ENCODE peak calls at places on chromosomes 13 and 19, in six cellular contexts. One of them, this sample, is unnamed.

GRCh38 chr13:101144808-101145419 is 271.4 kb downstream of the NALCN start:
- DNase-seq in CD8-positive, alpha-beta memory T cell: no peak
- DNase-seq in lower lobe of right lung: no peak
- DNase-seq in T-helper 2 cell: peak; percentile 1
- DNase-seq in tibial artery: no peak
- DNase-seq in activated CD4-positive, alpha-beta T cell treated with anti-CD3 and anti-CD28 coated beads, Interleukin-2, amount 50 U/mL, for 4 hours: no peak
- DNase-seq in this sample: peak; percentile 55

GRCh38 chr19:12669272-12670158 is 2.9 kb downstream of the WDR83 start:
- DNase-seq in activated CD4-positive, alpha-beta T cell treated with anti-CD3 and anti-CD28 coated beads, Interleukin-2, amount 50 U/mL, for 4 hours: peak; percentile 64
- DNase-seq in T-helper 2 cell: peak; percentile 68
- DNase-seq in CD8-positive, alpha-beta memory T cell: peak; percentile 63
- DNase-seq in tibial artery: peak; percentile 77
- DNase-seq in lower lobe of right lung: peak; percentile 86
- DNase-seq in this sample: peak; percentile 79

GRCh38 chr19:31334849-31335624 is 14.2 kb downstream of the TSHZ3 start:
- DNase-seq in tibial artery: no peak
- DNase-seq in CD8-positive, alpha-beta memory T cell: no peak
- DNase-seq in lower lobe of right lung: no peak
- DNase-seq in T-helper 2 cell: no peak
- DNase-seq in activated CD4-positive, alpha-beta T cell treated with anti-CD3 and anti-CD28 coated beads, Interleukin-2, amount 50 U/mL, for 4 hours: no peak
- DNase-seq in this sample: no peak

GRCh38 chr13:76795701-76796695 is 90.2 kb downstream of the KCTD12 start:
- DNase-seq in activated CD4-positive, alpha-beta T cell treated with anti-CD3 and anti-CD28 coated beads, Interleukin-2, amount 50 U/mL, for 4 hours: no peak
- DNase-seq in CD8-positive, alpha-beta memory T cell: no peak
- DNase-seq in T-helper 2 cell: no peak
- DNase-seq in lower lobe of right lung: no peak
- DNase-seq in tibial artery: no peak
- DNase-seq in this sample: peak; percentile 43

GRCh38 chr13:110047511-110047910 is 259.4 kb downstream of the COL4A1 start:
- DNase-seq in T-helper 2 cell: no peak
- DNase-seq in lower lobe of right lung: peak; percentile 83
- DNase-seq in CD8-positive, alpha-beta memory T cell: no peak
- DNase-seq in activated CD4-positive, alpha-beta T cell treated with anti-CD3 and anti-CD28 coated beads, Interleukin-2, amount 50 U/mL, for 4 hours: no peak
- DNase-seq in tibial artery: peak; percentile 54
- DNase-seq in this sample: no peak

GRCh38 chr13:22111152-22111783 is 440.4 kb downstream of the FGF9 start:
- DNase-seq in T-helper 2 cell: no peak
- DNase-seq in lower lobe of right lung: no peak
- DNase-seq in activated CD4-positive, alpha-beta T cell treated with anti-CD3 and anti-CD28 coated beads, Interleukin-2, amount 50 U/mL, for 4 hours: no peak
- DNase-seq in tibial artery: no peak
- DNase-seq in CD8-positive, alpha-beta memory T cell: no peak
- DNase-seq in this sample: no peak

GRCh38 chr19:6272411-6272791 is 7.4 kb downstream of the MLLT1 start:
- DNase-seq in activated CD4-positive, alpha-beta T cell treated with anti-CD3 and anti-CD28 coated beads, Interleukin-2, amount 50 U/mL, for 4 hours: no peak
- DNase-seq in CD8-positive, alpha-beta memory T cell: no peak
- DNase-seq in T-helper 2 cell: no peak
- DNase-seq in lower lobe of right lung: no peak
- DNase-seq in tibial artery: no peak
- DNase-seq in this sample: no peak

GRCh38 chr13:113533441-113533840 is 42.9 kb upstream of the DCUN1D2 start:
- DNase-seq in CD8-positive, alpha-beta memory T cell: no peak
- DNase-seq in T-helper 2 cell: no peak
- DNase-seq in tibial artery: no peak
- DNase-seq in activated CD4-positive, alpha-beta T cell treated with anti-CD3 and anti-CD28 coated beads, Interleukin-2, amount 50 U/mL, for 4 hours: no peak
- DNase-seq in lower lobe of right lung: peak; percentile 20
- DNase-seq in this sample: no peak

GRCh38 chr19:8585894-8586750 is 8.9 kb upstream of the MYO1F start:
- DNase-seq in CD8-positive, alpha-beta memory T cell: peak; percentile 67
- DNase-seq in activated CD4-positive, alpha-beta T cell treated with anti-CD3 and anti-CD28 coated beads, Interleukin-2, amount 50 U/mL, for 4 hours: peak; percentile 55
- DNase-seq in lower lobe of right lung: peak; percentile 73
- DNase-seq in tibial artery: no peak
- DNase-seq in T-helper 2 cell: peak; percentile 39
- DNase-seq in this sample: no peak

GRCh38 chr13:42883771-42884170 is 102.4 kb downstream of the FAM216B start:
- DNase-seq in activated CD4-positive, alpha-beta T cell treated with anti-CD3 and anti-CD28 coated beads, Interleukin-2, amount 50 U/mL, for 4 hours: no peak
- DNase-seq in CD8-positive, alpha-beta memory T cell: no peak
- DNase-seq in lower lobe of right lung: no peak
- DNase-seq in T-helper 2 cell: no peak
- DNase-seq in tibial artery: no peak
- DNase-seq in this sample: peak; percentile 93

GRCh38 chr19:1522838-1523237 is 1.0 kb upstream of the PLK5 start:
- DNase-seq in CD8-positive, alpha-beta memory T cell: no peak
- DNase-seq in tibial artery: no peak
- DNase-seq in T-helper 2 cell: no peak
- DNase-seq in lower lobe of right lung: no peak
- DNase-seq in activated CD4-positive, alpha-beta T cell treated with anti-CD3 and anti-CD28 coated beads, Interleukin-2, amount 50 U/mL, for 4 hours: no peak
- DNase-seq in this sample: no peak

GRCh38 chr13:94239135-94239534 is 240.3 kb downstream of the DCT start:
- DNase-seq in activated CD4-positive, alpha-beta T cell treated with anti-CD3 and anti-CD28 coated beads, Interleukin-2, amount 50 U/mL, for 4 hours: peak; percentile 0
- DNase-seq in tibial artery: no peak
- DNase-seq in CD8-positive, alpha-beta memory T cell: no peak
- DNase-seq in lower lobe of right lung: no peak
- DNase-seq in T-helper 2 cell: peak; percentile 9
- DNase-seq in this sample: peak; percentile 89

GRCh38 chr13:20782116-20782708 is 8.5 kb upstream of the EEF1AKMT1 start:
- DNase-seq in CD8-positive, alpha-beta memory T cell: no peak
- DNase-seq in tibial artery: no peak
- DNase-seq in T-helper 2 cell: no peak
- DNase-seq in lower lobe of right lung: no peak
- DNase-seq in activated CD4-positive, alpha-beta T cell treated with anti-CD3 and anti-CD28 coated beads, Interleukin-2, amount 50 U/mL, for 4 hours: no peak
- DNase-seq in this sample: no peak

GRCh38 chr19:13212759-13213330 is 62.6 kb downstream of the IER2 start:
- DNase-seq in CD8-positive, alpha-beta memory T cell: peak; percentile 58
- DNase-seq in activated CD4-positive, alpha-beta T cell treated with anti-CD3 and anti-CD28 coated beads, Interleukin-2, amount 50 U/mL, for 4 hours: peak; percentile 77
- DNase-seq in lower lobe of right lung: peak; percentile 81
- DNase-seq in tibial artery: no peak
- DNase-seq in T-helper 2 cell: peak; percentile 49
- DNase-seq in this sample: peak; percentile 59

GRCh38 chr13:94710081-94710809 is 2.1 kb downstream of the SOX21 start:
- DNase-seq in T-helper 2 cell: no peak
- DNase-seq in CD8-positive, alpha-beta memory T cell: no peak
- DNase-seq in tibial artery: no peak
- DNase-seq in lower lobe of right lung: no peak
- DNase-seq in activated CD4-positive, alpha-beta T cell treated with anti-CD3 and anti-CD28 coated beads, Interleukin-2, amount 50 U/mL, for 4 hours: no peak
- DNase-seq in this sample: no peak

GRCh38 chr13:106400282-106400681 is 135.2 kb downstream of the EFNB2 start:
- DNase-seq in CD8-positive, alpha-beta memory T cell: no peak
- DNase-seq in T-helper 2 cell: no peak
- DNase-seq in lower lobe of right lung: no peak
- DNase-seq in activated CD4-positive, alpha-beta T cell treated with anti-CD3 and anti-CD28 coated beads, Interleukin-2, amount 50 U/mL, for 4 hours: no peak
- DNase-seq in tibial artery: no peak
- DNase-seq in this sample: no peak

GRCh38 chr19:15815306-15815705 is at the start of gene OR10H1:
- DNase-seq in lower lobe of right lung: no peak
- DNase-seq in T-helper 2 cell: no peak
- DNase-seq in activated CD4-positive, alpha-beta T cell treated with anti-CD3 and anti-CD28 coated beads, Interleukin-2, amount 50 U/mL, for 4 hours: no peak
- DNase-seq in CD8-positive, alpha-beta memory T cell: no peak
- DNase-seq in tibial artery: no peak
- DNase-seq in this sample: no peak

GRCh38 chr19:23065306-23065705 is 51.5 kb upstream of the ZNF730 start:
- DNase-seq in lower lobe of right lung: no peak
- DNase-seq in tibial artery: no peak
- DNase-seq in activated CD4-positive, alpha-beta T cell treated with anti-CD3 and anti-CD28 coated beads, Interleukin-2, amount 50 U/mL, for 4 hours: no peak
- DNase-seq in CD8-positive, alpha-beta memory T cell: no peak
- DNase-seq in T-helper 2 cell: no peak
- DNase-seq in this sample: no peak

GRCh38 chr13:108322206-108322824 is 52.8 kb downstream of the TNFSF13B start:
- DNase-seq in activated CD4-positive, alpha-beta T cell treated with anti-CD3 and anti-CD28 coated beads, Interleukin-2, amount 50 U/mL, for 4 hours: no peak
- DNase-seq in lower lobe of right lung: no peak
- DNase-seq in T-helper 2 cell: no peak
- DNase-seq in CD8-positive, alpha-beta memory T cell: no peak
- DNase-seq in tibial artery: no peak
- DNase-seq in this sample: peak; percentile 37

GRCh38 chr13:95530178-95530577 is 22.3 kb upstream of the CLDN10 start:
- DNase-seq in T-helper 2 cell: no peak
- DNase-seq in activated CD4-positive, alpha-beta T cell treated with anti-CD3 and anti-CD28 coated beads, Interleukin-2, amount 50 U/mL, for 4 hours: no peak
- DNase-seq in CD8-positive, alpha-beta memory T cell: no peak
- DNase-seq in lower lobe of right lung: peak; percentile 54
- DNase-seq in tibial artery: peak; percentile 36
- DNase-seq in this sample: peak; percentile 92

GRCh38 chr19:310141-310651 is 19.0 kb upstream of the PLPP2 start:
- DNase-seq in T-helper 2 cell: no peak
- DNase-seq in lower lobe of right lung: no peak
- DNase-seq in CD8-positive, alpha-beta memory T cell: no peak
- DNase-seq in activated CD4-positive, alpha-beta T cell treated with anti-CD3 and anti-CD28 coated beads, Interleukin-2, amount 50 U/mL, for 4 hours: no peak
- DNase-seq in tibial artery: no peak
- DNase-seq in this sample: no peak

GRCh38 chr13:45705145-45705695 is 3.1 kb downstream of the CBY2 start:
- DNase-seq in tibial artery: no peak
- DNase-seq in lower lobe of right lung: no peak
- DNase-seq in activated CD4-positive, alpha-beta T cell treated with anti-CD3 and anti-CD28 coated beads, Interleukin-2, amount 50 U/mL, for 4 hours: no peak
- DNase-seq in CD8-positive, alpha-beta memory T cell: no peak
- DNase-seq in T-helper 2 cell: no peak
- DNase-seq in this sample: no peak

GRCh38 chr19:41408256-41408655 is 10.6 kb downstream of the BCKDHA start:
- DNase-seq in activated CD4-positive, alpha-beta T cell treated with anti-CD3 and anti-CD28 coated beads, Interleukin-2, amount 50 U/mL, for 4 hours: no peak
- DNase-seq in CD8-positive, alpha-beta memory T cell: no peak
- DNase-seq in T-helper 2 cell: no peak
- DNase-seq in tibial artery: no peak
- DNase-seq in lower lobe of right lung: no peak
- DNase-seq in this sample: no peak

GRCh38 chr13:41019027-41019487 is at the start of gene ELF1:
- DNase-seq in tibial artery: peak; percentile 49
- DNase-seq in T-helper 2 cell: peak; percentile 68
- DNase-seq in activated CD4-positive, alpha-beta T cell treated with anti-CD3 and anti-CD28 coated beads, Interleukin-2, amount 50 U/mL, for 4 hours: peak; percentile 42
- DNase-seq in lower lobe of right lung: peak; percentile 62
- DNase-seq in CD8-positive, alpha-beta memory T cell: peak; percentile 38
- DNase-seq in this sample: peak; percentile 79

GRCh38 chr19:56877069-56877715 is 36.7 kb upstream of the PEG3 start:
- DNase-seq in T-helper 2 cell: no peak
- DNase-seq in tibial artery: no peak
- DNase-seq in CD8-positive, alpha-beta memory T cell: no peak
- DNase-seq in activated CD4-positive, alpha-beta T cell treated with anti-CD3 and anti-CD28 coated beads, Interleukin-2, amount 50 U/mL, for 4 hours: no peak
- DNase-seq in lower lobe of right lung: no peak
- DNase-seq in this sample: no peak

GRCh38 chr19:19548915-19549537 is 11.0 kb downstream of the CILP2 start:
- DNase-seq in lower lobe of right lung: no peak
- DNase-seq in T-helper 2 cell: no peak
- DNase-seq in tibial artery: no peak
- DNase-seq in CD8-positive, alpha-beta memory T cell: no peak
- DNase-seq in activated CD4-positive, alpha-beta T cell treated with anti-CD3 and anti-CD28 coated beads, Interleukin-2, amount 50 U/mL, for 4 hours: no peak
- DNase-seq in this sample: no peak

GRCh38 chr13:80048802-80049201 is 292.1 kb downstream of the SPRY2 start:
- DNase-seq in CD8-positive, alpha-beta memory T cell: no peak
- DNase-seq in activated CD4-positive, alpha-beta T cell treated with anti-CD3 and anti-CD28 coated beads, Interleukin-2, amount 50 U/mL, for 4 hours: peak; percentile 19
- DNase-seq in lower lobe of right lung: peak; percentile 79
- DNase-seq in T-helper 2 cell: peak; percentile 26
- DNase-seq in tibial artery: peak; percentile 93
- DNase-seq in this sample: peak; percentile 100

GRCh38 chr19:21398851-21399250 is 1.9 kb downstream of the ZNF493 start:
- DNase-seq in T-helper 2 cell: no peak
- DNase-seq in activated CD4-positive, alpha-beta T cell treated with anti-CD3 and anti-CD28 coated beads, Interleukin-2, amount 50 U/mL, for 4 hours: no peak
- DNase-seq in tibial artery: no peak
- DNase-seq in CD8-positive, alpha-beta memory T cell: no peak
- DNase-seq in lower lobe of right lung: no peak
- DNase-seq in this sample: peak; percentile 8

GRCh38 chr13:80612804-80613203 is 271.9 kb upstream of the SPRY2 start:
- DNase-seq in tibial artery: no peak
- DNase-seq in activated CD4-positive, alpha-beta T cell treated with anti-CD3 and anti-CD28 coated beads, Interleukin-2, amount 50 U/mL, for 4 hours: no peak
- DNase-seq in CD8-positive, alpha-beta memory T cell: no peak
- DNase-seq in T-helper 2 cell: no peak
- DNase-seq in lower lobe of right lung: no peak
- DNase-seq in this sample: no peak

GRCh38 chr19:13155472-13156284 is 5.5 kb downstream of the IER2 start:
- DNase-seq in T-helper 2 cell: peak; percentile 87
- DNase-seq in CD8-positive, alpha-beta memory T cell: peak; percentile 66
- DNase-seq in tibial artery: peak; percentile 74
- DNase-seq in lower lobe of right lung: peak; percentile 87
- DNase-seq in activated CD4-positive, alpha-beta T cell treated with anti-CD3 and anti-CD28 coated beads, Interleukin-2, amount 50 U/mL, for 4 hours: peak; percentile 55
- DNase-seq in this sample: peak; percentile 82

GRCh38 chr19:46271488-46272197 is 25.2 kb upstream of the HIF3A start:
- DNase-seq in tibial artery: no peak
- DNase-seq in activated CD4-positive, alpha-beta T cell treated with anti-CD3 and anti-CD28 coated beads, Interleukin-2, amount 50 U/mL, for 4 hours: no peak
- DNase-seq in lower lobe of right lung: no peak
- DNase-seq in CD8-positive, alpha-beta memory T cell: no peak
- DNase-seq in T-helper 2 cell: no peak
- DNase-seq in this sample: peak; percentile 46

GRCh38 chr13:28705734-28706133 is 13.0 kb downstream of the SLC46A3 start:
- DNase-seq in lower lobe of right lung: no peak
- DNase-seq in activated CD4-positive, alpha-beta T cell treated with anti-CD3 and anti-CD28 coated beads, Interleukin-2, amount 50 U/mL, for 4 hours: no peak
- DNase-seq in tibial artery: no peak
- DNase-seq in T-helper 2 cell: no peak
- DNase-seq in CD8-positive, alpha-beta memory T cell: no peak
- DNase-seq in this sample: peak; percentile 56

GRCh38 chr19:15315101-15315500 is 17.2 kb downstream of the BRD4 start:
- DNase-seq in T-helper 2 cell: no peak
- DNase-seq in activated CD4-positive, alpha-beta T cell treated with anti-CD3 and anti-CD28 coated beads, Interleukin-2, amount 50 U/mL, for 4 hours: no peak
- DNase-seq in tibial artery: no peak
- DNase-seq in CD8-positive, alpha-beta memory T cell: no peak
- DNase-seq in lower lobe of right lung: no peak
- DNase-seq in this sample: no peak

GRCh38 chr19:6476155-6476895 is 5.3 kb downstream of the DENND1C start:
- DNase-seq in CD8-positive, alpha-beta memory T cell: peak; percentile 56
- DNase-seq in lower lobe of right lung: peak; percentile 93
- DNase-seq in tibial artery: no peak
- DNase-seq in activated CD4-positive, alpha-beta T cell treated with anti-CD3 and anti-CD28 coated beads, Interleukin-2, amount 50 U/mL, for 4 hours: peak; percentile 39
- DNase-seq in T-helper 2 cell: peak; percentile 61
- DNase-seq in this sample: peak; percentile 20

GRCh38 chr19:43395561-43395960 is 19.1 kb upstream of the TEX101 start:
- DNase-seq in T-helper 2 cell: no peak
- DNase-seq in lower lobe of right lung: no peak
- DNase-seq in tibial artery: no peak
- DNase-seq in activated CD4-positive, alpha-beta T cell treated with anti-CD3 and anti-CD28 coated beads, Interleukin-2, amount 50 U/mL, for 4 hours: no peak
- DNase-seq in CD8-positive, alpha-beta memory T cell: no peak
- DNase-seq in this sample: no peak

GRCh38 chr13:44278164-44278563 is 95.5 kb upstream of the SERP2 start:
- DNase-seq in activated CD4-positive, alpha-beta T cell treated with anti-CD3 and anti-CD28 coated beads, Interleukin-2, amount 50 U/mL, for 4 hours: no peak
- DNase-seq in lower lobe of right lung: no peak
- DNase-seq in CD8-positive, alpha-beta memory T cell: no peak
- DNase-seq in T-helper 2 cell: no peak
- DNase-seq in tibial artery: no peak
- DNase-seq in this sample: no peak

This sample was measured in LHCN-M2.